ENCODE peak calls at places on chromosomes 12 and 14, in five cellular contexts. K, H, G, W and B are unnamed samples.

GRCh38 chr12:89574736-89575208 is 48.9 kb upstream of the POC1B start:
- DNase-seq in W (peak; percentile 31), G (no peak), K (no peak), H (peak; percentile 25), B (peak; percentile 75)

GRCh38 chr14:73393375-73393774 is 65.0 kb downstream of the NUMB start:
- DNase-seq in K (no peak), H (no peak), G (no peak), W (no peak), B (no peak)

GRCh38 chr12:107318804-107319535 is 225.6 kb upstream of the CRY1 start:
- DNase-seq in H (no peak), G (no peak), W (no peak), K (peak; percentile 37), B (peak; percentile 51)

GRCh38 chr12:69266045-69266635 is 26.8 kb downstream of the CPSF6 start:
- DNase-seq in G (no peak), H (no peak), W (no peak), K (no peak), B (peak; percentile 86)

GRCh38 chr14:74515891-74516412 is 22.4 kb downstream of the ISCA2 start:
- DNase-seq in G (peak; percentile 51), K (no peak), W (no peak), H (no peak), B (no peak)

GRCh38 chr12:56261503-56262230 is 3.5 kb upstream of the ANKRD52 start:
- DNase-seq in W (no peak), H (no peak), G (no peak), K (no peak), B (peak; percentile 71)

GRCh38 chr12:110079477-110080400 is 31.4 kb upstream of the C12orf76 start:
- DNase-seq in H (no peak), W (peak; percentile 86), G (no peak), K (peak; percentile 25), B (peak; percentile 39)

GRCh38 chr14:89641495-89642162 is 224.6 kb upstream of the FOXN3 start:
- DNase-seq in H (no peak), G (no peak), W (no peak), K (peak; percentile 32), B (no peak)

GRCh38 chr12:98864363-98864762 is 219.3 kb downstream of the APAF1 start:
- DNase-seq in G (no peak), W (no peak), K (no peak), H (no peak), B (no peak)

GRCh38 chr14:93970967-93971634 is 5.3 kb downstream of the ASB2 start:
- DNase-seq in H (no peak), K (no peak), W (no peak), G (no peak), B (peak; percentile 18)

GRCh38 chr12:68745904-68746571 is at the start of gene SLC35E3:
- DNase-seq in G (peak; percentile 95), H (peak; percentile 87), W (peak; percentile 96), K (peak; percentile 92), B (peak; percentile 75)

GRCh38 chr12:2578191-2578590 is 216.6 kb upstream of the FKBP4 start:
- DNase-seq in H (no peak), K (no peak), W (no peak), G (peak; percentile 44), B (no peak)

GRCh38 chr14:47675489-47676300 is at the start of gene MDGA2:
- DNase-seq in H (no peak), K (no peak), G (no peak), W (no peak), B (no peak)

GRCh38 chr12:33588082-33588712 is 148.6 kb upstream of the SYT10 start:
- DNase-seq in H (no peak), W (peak; percentile 66), K (no peak), G (no peak), B (no peak)

GRCh38 chr12:47219243-47219642 is 139.5 kb upstream of the AMIGO2 start:
- DNase-seq in K (peak; percentile 30), H (no peak), G (no peak), W (no peak), B (peak; percentile 71)

GRCh38 chr14:68541128-68541896 is 251.6 kb downstream of the ZFP36L1 start:
- DNase-seq in G (no peak), H (peak; percentile 40), K (no peak), W (no peak), B (no peak)

GRCh38 chr12:105659355-105660075 is 329.0 kb downstream of the C12orf75 start:
- DNase-seq in H (peak; percentile 28), K (no peak), W (no peak), G (no peak), B (no peak)

GRCh38 chr12:131249291-131250027 is 295.8 kb downstream of the ADGRD1 start:
- DNase-seq in K (peak; percentile 22), W (no peak), G (peak; percentile 76), H (no peak), B (no peak)

GRCh38 chr14:102544745-102545460 is 35.3 kb upstream of the ANKRD9 start:
- DNase-seq in K (no peak), G (no peak), W (no peak), H (no peak), B (no peak)

GRCh38 chr12:56679834-56680575 is 8.1 kb downstream of the PTGES3 start:
- DNase-seq in W (no peak), K (no peak), G (no peak), H (no peak), B (no peak)

GRCh38 chr12:120760349-120761245 is 35.0 kb downstream of the ACADS start:
- DNase-seq in K (no peak), W (no peak), H (no peak), G (no peak), B (no peak)

GRCh38 chr12:64612843-64613242 is 2.5 kb downstream of the RASSF3 start:
- DNase-seq in W (no peak), K (no peak), H (no peak), G (no peak), B (no peak)
- H3K4me1 ChIP-seq in W (peaks cover 20% of the 10 kb centered on the region), K (peaks cover 23% of the 10 kb centered on the region), H (peaks cover 3% of the 10 kb centered on the region), G (no peaks in the 10 kb centered on the region), B (peaks cover 4% of the 10 kb centered on the region)

GRCh38 chr14:104968153-104968527 is 10.0 kb downstream of the AHNAK2 start:
- DNase-seq in G (peak; percentile 96), K (peak; percentile 44), H (peak; percentile 89), W (peak; percentile 48), B (peak; percentile 35)
- H3K4me1 ChIP-seq in G (no peaks in the 10 kb centered on the region), K (peaks cover 35% of the 10 kb centered on the region), H (peaks cover 11% of the 10 kb centered on the region), W (peaks cover 52% of the 10 kb centered on the region), B (peaks cover 29% of the 10 kb centered on the region)

DNA sequence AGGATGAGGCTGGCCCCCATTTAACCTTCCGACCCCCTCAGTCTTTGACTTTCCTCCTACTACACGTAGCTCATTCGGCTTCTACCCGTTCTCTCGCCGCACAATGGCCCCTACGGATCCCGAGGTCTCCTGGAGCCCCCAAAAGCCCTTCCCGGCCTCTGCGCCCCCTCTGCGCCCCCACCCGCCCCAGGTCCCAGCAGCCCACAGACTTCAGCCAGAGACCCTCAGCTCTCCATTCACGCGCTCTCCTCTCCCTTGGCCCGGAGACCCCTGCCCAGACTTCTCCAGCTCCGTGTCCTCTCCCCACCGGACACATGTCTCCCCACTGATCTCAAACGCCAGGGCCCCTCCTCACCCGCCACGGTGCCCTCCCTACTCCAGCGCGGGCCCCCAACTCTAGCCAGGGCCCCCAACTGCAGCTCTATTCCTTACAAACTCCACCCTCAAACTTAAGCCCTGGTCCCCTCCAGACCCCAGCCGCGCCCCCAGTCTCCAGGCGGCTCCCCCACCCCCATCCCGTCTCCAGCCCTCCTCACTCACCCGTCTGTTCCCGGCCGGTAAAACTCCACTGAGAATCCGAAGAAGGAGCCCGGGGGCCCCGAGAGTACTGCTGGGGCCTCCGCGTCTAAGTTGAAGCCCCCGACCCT is 502 bp downstream of the ITGA5 start:
- DNase-seq in H (no peak), W (peak; percentile 72), K (no peak), G (no peak), B (no peak)
- H3K4me1 ChIP-seq in H (peaks cover 14% of the 10 kb centered on the region), W (peaks cover 58% of the 10 kb centered on the region), K (peaks cover 61% of the 10 kb centered on the region), G (no peaks in the 10 kb centered on the region), B (peaks cover 33% of the 10 kb centered on the region)

GRCh38 chr12:123029550-123029949 is 49.1 kb downstream of the ARL6IP4 start:
- DNase-seq in W (no peak), H (no peak), G (no peak), K (no peak), B (no peak)

GRCh38 chr12:123030686-123031085 is 50.2 kb downstream of the ARL6IP4 start:
- DNase-seq in W (no peak), G (no peak), K (no peak), H (no peak), B (no peak)

GRCh38 chr12:123033392-123034021 is 53.0 kb downstream of the ARL6IP4 start:
- DNase-seq in K (no peak), G (no peak), H (no peak), W (peak; percentile 54), B (no peak)

GRCh38 chr12:123032736-123033391 is 52.4 kb downstream of the ARL6IP4 start:
- DNase-seq in H (no peak), W (no peak), K (no peak), G (no peak), B (no peak)

DNA sequence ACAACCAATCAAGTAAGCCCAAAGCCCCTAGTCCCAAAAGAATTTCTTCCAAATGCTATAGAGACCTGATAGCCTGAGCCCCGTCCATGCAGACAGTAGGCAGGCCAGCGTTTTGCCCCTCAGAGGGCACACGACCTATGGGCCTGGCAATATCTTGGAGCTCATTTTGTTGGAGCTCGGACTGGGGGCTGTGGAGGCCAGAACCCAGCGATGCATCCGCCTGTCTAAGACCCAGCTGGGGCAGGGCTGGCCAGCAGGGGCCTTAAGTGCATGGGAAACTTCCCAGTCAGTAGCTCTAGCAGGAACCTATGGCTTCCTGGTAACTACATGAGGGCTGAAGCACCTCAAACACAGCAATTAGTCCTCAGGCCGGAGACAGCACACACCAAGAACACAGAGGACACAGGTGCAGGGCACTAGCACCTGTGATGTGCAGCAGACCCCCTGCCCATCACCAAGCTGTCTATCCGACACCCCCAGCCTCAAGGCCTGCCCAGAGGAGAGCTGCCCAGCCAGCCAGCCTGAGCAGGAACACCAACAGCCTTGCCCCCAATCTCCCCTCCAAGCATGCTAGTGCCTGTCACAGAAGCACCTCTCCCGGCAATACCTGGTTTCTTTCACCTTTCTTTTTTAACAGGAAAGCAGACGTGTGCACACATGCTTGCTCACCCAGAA is 50.8 kb downstream of the ARL6IP4 start:
- DNase-seq in W (no peak), H (no peak), G (no peak), K (no peak), B (no peak)
- H3K4me1 ChIP-seq in W (peaks cover 35% of the 10 kb centered on the region), H (no peaks in the 10 kb centered on the region), G (no peaks in the 10 kb centered on the region), K (no peaks in the 10 kb centered on the region), B (peaks cover 1% of the 10 kb centered on the region)

DNA sequence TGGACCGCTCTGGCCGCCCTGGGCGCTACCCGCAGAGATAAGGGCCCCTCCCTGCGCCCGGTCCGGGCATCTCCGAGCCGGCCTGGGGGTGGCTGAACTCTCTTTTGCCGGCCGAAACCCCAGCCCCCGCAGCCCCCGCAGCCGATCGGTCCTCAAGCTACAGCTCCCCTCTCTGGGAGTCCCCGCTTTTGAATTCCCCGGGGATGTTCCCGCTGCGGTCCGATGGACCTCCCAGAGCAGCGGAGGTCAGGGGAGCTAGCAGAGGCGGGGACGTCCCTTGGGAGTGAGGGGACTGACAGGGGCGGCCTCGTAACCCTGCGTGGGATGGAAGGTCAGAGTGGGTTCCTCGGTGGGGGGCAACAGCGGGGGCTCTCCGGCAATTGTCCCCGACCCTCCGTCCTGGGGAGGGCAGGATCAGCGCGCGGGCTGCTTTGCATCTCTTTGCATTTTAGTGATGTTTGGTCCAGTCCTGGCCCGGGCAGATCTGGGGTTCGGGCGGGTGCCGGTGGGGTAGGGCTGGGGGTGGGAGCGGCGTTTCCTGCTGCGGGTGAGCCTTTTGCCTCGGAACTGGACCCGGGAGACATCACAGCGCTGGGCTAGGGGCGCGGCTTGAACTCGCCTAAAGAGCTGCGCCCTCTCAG is at the start of gene CRIP1:
- DNase-seq in W (no peak), G (no peak), H (no peak), K (no peak), B (no peak)
- H3K4me1 ChIP-seq in W (peaks cover 91% of the 10 kb centered on the region), G (peaks cover 25% of the 10 kb centered on the region), H (peaks cover 50% of the 10 kb centered on the region), K (peaks cover 74% of the 10 kb centered on the region), B (peaks cover 8% of the 10 kb centered on the region)

GRCh38 chr12:52084491-52085231 is 5.2 kb downstream of the SMIM41 start:
- DNase-seq in W (no peak), H (no peak), G (no peak), K (no peak), B (no peak)
- H3K4me1 ChIP-seq in W (peaks cover 10% of the 10 kb centered on the region), H (peaks cover 9% of the 10 kb centered on the region), G (no peaks in the 10 kb centered on the region), K (no peaks in the 10 kb centered on the region), B (peaks cover 30% of the 10 kb centered on the region)